ENCODE peak calls at places on chromosome 11, in ten cellular contexts. One of them, this sample, is unnamed.

GRCh38 chr11:27599217-27599616 is 92.6 kb upstream of the LIN7C start:
- DNase-seq in astrocyte of the spinal cord: no peak
- DNase-seq in spleen: no peak
- DNase-seq in AG08396: no peak
- DNase-seq in non-pigmented ciliary epithelial cell: no peak
- DNase-seq in DMS153: no peak
- DNase-seq in activated T-cell treated with anti-CD3 and anti-CD28 coated beads, Interleukin-2, amount 50 U/mL, for 24 hours: no peak
- DNase-seq in HS-27A: no peak
- DNase-seq in left cardiac atrium: no peak
- DNase-seq in DMS 273 treated with DMSO at 0.1 percent for 48 hours: no peak
- DNase-seq in this sample: no peak

GRCh38 chr11:79437274-79437980 is 3.4 kb downstream of the TENM4 start:
- DNase-seq in DMS153: no peak
- DNase-seq in astrocyte of the spinal cord: peak
- DNase-seq in spleen: peak
- DNase-seq in HS-27A: no peak
- DNase-seq in left cardiac atrium: peak
- DNase-seq in DMS 273 treated with DMSO at 0.1 percent for 48 hours: peak
- DNase-seq in non-pigmented ciliary epithelial cell: no peak
- DNase-seq in activated T-cell treated with anti-CD3 and anti-CD28 coated beads, Interleukin-2, amount 50 U/mL, for 24 hours: no peak
- DNase-seq in AG08396: peak
- DNase-seq in this sample: peak

GRCh38 chr11:129106788-129107187 is 85.3 kb downstream of the ARHGAP32 start:
- DNase-seq in DMS153: no peak
- DNase-seq in activated T-cell treated with anti-CD3 and anti-CD28 coated beads, Interleukin-2, amount 50 U/mL, for 24 hours: no peak
- DNase-seq in HS-27A: no peak
- DNase-seq in DMS 273 treated with DMSO at 0.1 percent for 48 hours: no peak
- DNase-seq in non-pigmented ciliary epithelial cell: no peak
- DNase-seq in AG08396: no peak
- DNase-seq in spleen: no peak
- DNase-seq in astrocyte of the spinal cord: no peak
- DNase-seq in left cardiac atrium: no peak
- DNase-seq in this sample: no peak

GRCh38 chr11:19577849-19578619 is 134.6 kb upstream of the NAV2 start:
- DNase-seq in non-pigmented ciliary epithelial cell: no peak
- DNase-seq in activated T-cell treated with anti-CD3 and anti-CD28 coated beads, Interleukin-2, amount 50 U/mL, for 24 hours: no peak
- DNase-seq in spleen: no peak
- DNase-seq in AG08396: no peak
- DNase-seq in astrocyte of the spinal cord: peak
- DNase-seq in DMS 273 treated with DMSO at 0.1 percent for 48 hours: no peak
- DNase-seq in HS-27A: no peak
- DNase-seq in DMS153: peak
- DNase-seq in left cardiac atrium: no peak
- DNase-seq in this sample: peak

GRCh38 chr11:119641991-119642745 is 86.8 kb downstream of the NECTIN1 start:
- DNase-seq in DMS153: no peak
- DNase-seq in activated T-cell treated with anti-CD3 and anti-CD28 coated beads, Interleukin-2, amount 50 U/mL, for 24 hours: no peak
- DNase-seq in spleen: no peak
- DNase-seq in left cardiac atrium: no peak
- DNase-seq in DMS 273 treated with DMSO at 0.1 percent for 48 hours: no peak
- DNase-seq in non-pigmented ciliary epithelial cell: no peak
- DNase-seq in AG08396: no peak
- DNase-seq in HS-27A: no peak
- DNase-seq in astrocyte of the spinal cord: no peak
- DNase-seq in this sample: no peak

GRCh38 chr11:78742430-78742829 is 167.8 kb upstream of the NARS2 start:
- DNase-seq in non-pigmented ciliary epithelial cell: no peak
- DNase-seq in HS-27A: no peak
- DNase-seq in DMS153: peak
- DNase-seq in spleen: no peak
- DNase-seq in activated T-cell treated with anti-CD3 and anti-CD28 coated beads, Interleukin-2, amount 50 U/mL, for 24 hours: no peak
- DNase-seq in astrocyte of the spinal cord: peak
- DNase-seq in AG08396: no peak
- DNase-seq in left cardiac atrium: peak
- DNase-seq in DMS 273 treated with DMSO at 0.1 percent for 48 hours: peak
- DNase-seq in this sample: peak

GRCh38 chr11:111930472-111930871 is 6.7 kb upstream of the DIXDC1 start:
- DNase-seq in left cardiac atrium: no peak
- DNase-seq in HS-27A: no peak
- DNase-seq in activated T-cell treated with anti-CD3 and anti-CD28 coated beads, Interleukin-2, amount 50 U/mL, for 24 hours: no peak
- DNase-seq in non-pigmented ciliary epithelial cell: no peak
- DNase-seq in DMS153: no peak
- DNase-seq in astrocyte of the spinal cord: no peak
- DNase-seq in DMS 273 treated with DMSO at 0.1 percent for 48 hours: no peak
- DNase-seq in AG08396: no peak
- DNase-seq in spleen: no peak
- DNase-seq in this sample: no peak

GRCh38 chr11:70278994-70279393 is 8.5 kb downstream of the PPFIA1 start:
- DNase-seq in astrocyte of the spinal cord: no peak
- DNase-seq in spleen: no peak
- DNase-seq in DMS153: no peak
- DNase-seq in AG08396: no peak
- DNase-seq in non-pigmented ciliary epithelial cell: no peak
- DNase-seq in left cardiac atrium: no peak
- DNase-seq in activated T-cell treated with anti-CD3 and anti-CD28 coated beads, Interleukin-2, amount 50 U/mL, for 24 hours: no peak
- DNase-seq in DMS 273 treated with DMSO at 0.1 percent for 48 hours: no peak
- DNase-seq in HS-27A: no peak
- DNase-seq in this sample: no peak

This sample was measured in left ventricle myocardium superior.